ENCODE peak calls at places on chromosomes 3 and 15, in six cellular contexts. One of them, this sample, is unnamed.

GRCh38 chr3:184765730-184766074 is 46.3 kb upstream of the VPS8 start:
- DNase-seq in HEK293T: no peak
- DNase-seq in stimulated activated CD8-positive, alpha-beta memory T cell treated with anti-CD3 and anti-CD28 coated beads, Interleukin-12 subunit alpha, Interleukin-12 subunit beta, amount 100 ng/mL, for 1 hour: no peak
- DNase-seq in ovary: no peak
- DNase-seq in activated CD4-positive, alpha-beta T cell treated with anti-CD3 and anti-CD28 coated beads, Interleukin-2, amount 50 U/mL, for 48 hours: no peak
- DNase-seq in psoas muscle: peak
- DNase-seq in this sample: no peak

GRCh38 chr15:67267440-67267839 is 12.9 kb downstream of the IQCH start:
- DNase-seq in psoas muscle: no peak
- DNase-seq in ovary: no peak
- DNase-seq in stimulated activated CD8-positive, alpha-beta memory T cell treated with anti-CD3 and anti-CD28 coated beads, Interleukin-12 subunit alpha, Interleukin-12 subunit beta, amount 100 ng/mL, for 1 hour: no peak
- DNase-seq in HEK293T: no peak
- DNase-seq in activated CD4-positive, alpha-beta T cell treated with anti-CD3 and anti-CD28 coated beads, Interleukin-2, amount 50 U/mL, for 48 hours: no peak
- DNase-seq in this sample: no peak

GRCh38 chr3:67018789-67019525 is 20.9 kb downstream of the KBTBD8 start:
- DNase-seq in HEK293T: no peak
- DNase-seq in stimulated activated CD8-positive, alpha-beta memory T cell treated with anti-CD3 and anti-CD28 coated beads, Interleukin-12 subunit alpha, Interleukin-12 subunit beta, amount 100 ng/mL, for 1 hour: no peak
- DNase-seq in psoas muscle: no peak
- DNase-seq in activated CD4-positive, alpha-beta T cell treated with anti-CD3 and anti-CD28 coated beads, Interleukin-2, amount 50 U/mL, for 48 hours: no peak
- DNase-seq in ovary: no peak
- DNase-seq in this sample: no peak

GRCh38 chr3:155026999-155027591 is 53.0 kb upstream of the MME start:
- DNase-seq in activated CD4-positive, alpha-beta T cell treated with anti-CD3 and anti-CD28 coated beads, Interleukin-2, amount 50 U/mL, for 48 hours: no peak
- DNase-seq in psoas muscle: no peak
- DNase-seq in ovary: no peak
- DNase-seq in HEK293T: peak
- DNase-seq in stimulated activated CD8-positive, alpha-beta memory T cell treated with anti-CD3 and anti-CD28 coated beads, Interleukin-12 subunit alpha, Interleukin-12 subunit beta, amount 100 ng/mL, for 1 hour: no peak
- DNase-seq in this sample: no peak

GRCh38 chr3:126304704-126305103 is 52.5 kb downstream of the KLF15 start:
- DNase-seq in psoas muscle: no peak
- DNase-seq in stimulated activated CD8-positive, alpha-beta memory T cell treated with anti-CD3 and anti-CD28 coated beads, Interleukin-12 subunit alpha, Interleukin-12 subunit beta, amount 100 ng/mL, for 1 hour: no peak
- DNase-seq in activated CD4-positive, alpha-beta T cell treated with anti-CD3 and anti-CD28 coated beads, Interleukin-2, amount 50 U/mL, for 48 hours: no peak
- DNase-seq in HEK293T: no peak
- DNase-seq in ovary: no peak
- DNase-seq in this sample: no peak

GRCh38 chr3:18580268-18580667 is 155.1 kb upstream of the SATB1 start:
- DNase-seq in stimulated activated CD8-positive, alpha-beta memory T cell treated with anti-CD3 and anti-CD28 coated beads, Interleukin-12 subunit alpha, Interleukin-12 subunit beta, amount 100 ng/mL, for 1 hour: no peak
- DNase-seq in psoas muscle: no peak
- DNase-seq in HEK293T: no peak
- DNase-seq in activated CD4-positive, alpha-beta T cell treated with anti-CD3 and anti-CD28 coated beads, Interleukin-2, amount 50 U/mL, for 48 hours: no peak
- DNase-seq in ovary: no peak
- DNase-seq in this sample: no peak

GRCh38 chr15:58410353-58410752 is 21.4 kb upstream of the LIPC start:
- DNase-seq in HEK293T: no peak
- DNase-seq in ovary: no peak
- DNase-seq in activated CD4-positive, alpha-beta T cell treated with anti-CD3 and anti-CD28 coated beads, Interleukin-2, amount 50 U/mL, for 48 hours: peak
- DNase-seq in psoas muscle: no peak
- DNase-seq in stimulated activated CD8-positive, alpha-beta memory T cell treated with anti-CD3 and anti-CD28 coated beads, Interleukin-12 subunit alpha, Interleukin-12 subunit beta, amount 100 ng/mL, for 1 hour: peak
- DNase-seq in this sample: no peak

GRCh38 chr15:91522609-91523332 is 330.7 kb upstream of the SLCO3A1 start:
- DNase-seq in HEK293T: no peak
- DNase-seq in stimulated activated CD8-positive, alpha-beta memory T cell treated with anti-CD3 and anti-CD28 coated beads, Interleukin-12 subunit alpha, Interleukin-12 subunit beta, amount 100 ng/mL, for 1 hour: no peak
- DNase-seq in psoas muscle: no peak
- DNase-seq in activated CD4-positive, alpha-beta T cell treated with anti-CD3 and anti-CD28 coated beads, Interleukin-2, amount 50 U/mL, for 48 hours: no peak
- DNase-seq in ovary: no peak
- DNase-seq in this sample: no peak

This sample was measured in ureter.